ENCODE peak calls at places on chromosome 16, in six cellular contexts. One of them, this sample, is unnamed.

GRCh38 chr16:71409038-71409775 is 32.6 kb downstream of the TLE7 start:
- DNase-seq in NB4: no peak
- DNase-seq in stimulated activated CD8-positive, alpha-beta memory T cell treated with anti-CD3 and anti-CD28 coated beads, Interleukin-2, amount 100 ng/mL, for 48 hours: no peak
- DNase-seq in psoas muscle: no peak
- DNase-seq in NCI-H2171 treated with DMSO at 0.1 percent for 48 hours: no peak
- DNase-seq in fibroblast of pulmonary artery: peak
- DNase-seq in this sample: no peak

GRCh38 chr16:2208308-2208707 is 2.4 kb downstream of the BRICD5 start:
- DNase-seq in NB4: no peak
- DNase-seq in stimulated activated CD8-positive, alpha-beta memory T cell treated with anti-CD3 and anti-CD28 coated beads, Interleukin-2, amount 100 ng/mL, for 48 hours: no peak
- DNase-seq in psoas muscle: no peak
- DNase-seq in NCI-H2171 treated with DMSO at 0.1 percent for 48 hours: peak
- DNase-seq in fibroblast of pulmonary artery: no peak
- DNase-seq in this sample: no peak

GRCh38 chr16:83206426-83206825 is 579.7 kb downstream of the CDH13 start:
- DNase-seq in NB4: peak
- DNase-seq in stimulated activated CD8-positive, alpha-beta memory T cell treated with anti-CD3 and anti-CD28 coated beads, Interleukin-2, amount 100 ng/mL, for 48 hours: no peak
- DNase-seq in psoas muscle: no peak
- DNase-seq in NCI-H2171 treated with DMSO at 0.1 percent for 48 hours: no peak
- DNase-seq in fibroblast of pulmonary artery: no peak
- DNase-seq in this sample: no peak

GRCh38 chr16:20799599-20799998 is 6.7 kb downstream of the ERI2 start:
- DNase-seq in NB4: peak
- DNase-seq in stimulated activated CD8-positive, alpha-beta memory T cell treated with anti-CD3 and anti-CD28 coated beads, Interleukin-2, amount 100 ng/mL, for 48 hours: no peak
- DNase-seq in psoas muscle: no peak
- DNase-seq in NCI-H2171 treated with DMSO at 0.1 percent for 48 hours: peak
- DNase-seq in fibroblast of pulmonary artery: peak
- DNase-seq in this sample: peak

GRCh38 chr16:12819126-12820117 is 15.7 kb upstream of the CPPED1 start:
- DNase-seq in NB4: peak
- DNase-seq in stimulated activated CD8-positive, alpha-beta memory T cell treated with anti-CD3 and anti-CD28 coated beads, Interleukin-2, amount 100 ng/mL, for 48 hours: peak
- DNase-seq in psoas muscle: peak
- DNase-seq in NCI-H2171 treated with DMSO at 0.1 percent for 48 hours: peak
- DNase-seq in fibroblast of pulmonary artery: peak
- DNase-seq in this sample: peak

GRCh38 chr16:15055141-15056053 is 477 bp downstream of the NTAN1 start:
- DNase-seq in NB4: peak
- DNase-seq in stimulated activated CD8-positive, alpha-beta memory T cell treated with anti-CD3 and anti-CD28 coated beads, Interleukin-2, amount 100 ng/mL, for 48 hours: no peak
- DNase-seq in psoas muscle: peak
- DNase-seq in NCI-H2171 treated with DMSO at 0.1 percent for 48 hours: peak
- DNase-seq in fibroblast of pulmonary artery: peak
- DNase-seq in this sample: peak

GRCh38 chr16:10521681-10522274 is 58.6 kb downstream of the EMP2 start:
- DNase-seq in NB4: peak
- DNase-seq in stimulated activated CD8-positive, alpha-beta memory T cell treated with anti-CD3 and anti-CD28 coated beads, Interleukin-2, amount 100 ng/mL, for 48 hours: no peak
- DNase-seq in psoas muscle: peak
- DNase-seq in NCI-H2171 treated with DMSO at 0.1 percent for 48 hours: peak
- DNase-seq in fibroblast of pulmonary artery: peak
- DNase-seq in this sample: peak

GRCh38 chr16:89319883-89320716 is 102.6 kb downstream of the ZNF778 start:
- DNase-seq in NB4: peak
- DNase-seq in stimulated activated CD8-positive, alpha-beta memory T cell treated with anti-CD3 and anti-CD28 coated beads, Interleukin-2, amount 100 ng/mL, for 48 hours: no peak
- DNase-seq in psoas muscle: peak
- DNase-seq in NCI-H2171 treated with DMSO at 0.1 percent for 48 hours: no peak
- DNase-seq in fibroblast of pulmonary artery: peak
- DNase-seq in this sample: peak

GRCh38 chr16:68420366-68420765 is 27.9 kb downstream of the SMPD3 start:
- DNase-seq in NB4: no peak
- DNase-seq in stimulated activated CD8-positive, alpha-beta memory T cell treated with anti-CD3 and anti-CD28 coated beads, Interleukin-2, amount 100 ng/mL, for 48 hours: no peak
- DNase-seq in psoas muscle: no peak
- DNase-seq in NCI-H2171 treated with DMSO at 0.1 percent for 48 hours: peak
- DNase-seq in fibroblast of pulmonary artery: no peak
- DNase-seq in this sample: no peak